ENCODE peak calls at places on chromosomes 2 and 18, in four cellular contexts. A is transverse colon, E is IMR-90, T is fibroblast of lung. S is an unnamed sample.

GRCh38 chr2:59196511-59196910 is 955.4 kb upstream of the FANCL start:
- DNase-seq in A (no peak), E (peak; percentile 15), T (peak; percentile 43), S (no peak)

GRCh38 chr2:239369631-239370161 is 31.1 kb downstream of the HDAC4 start:
- DNase-seq in A (peak; percentile 46), E (no peak), T (no peak), S (no peak)

GRCh38 chr2:127841466-127842178 is 16.3 kb downstream of the POLR2D start:
- DNase-seq in A (no peak), E (no peak), T (no peak), S (no peak)

GRCh38 chr2:175690113-175690716 is 311.9 kb downstream of the LNPK start:
- DNase-seq in A (peak; percentile 24), E (peak; percentile 78), T (peak; percentile 83), S (peak; percentile 18)

GRCh38 chr18:55790296-55790695 is 202.3 kb upstream of the TCF4 start:
- DNase-seq in A (no peak), E (peak; percentile 90), T (peak; percentile 46), S (peak; percentile 59)

GRCh38 chr18:62842898-62843297 is 127.6 kb downstream of the PHLPP1 start:
- DNase-seq in A (no peak), E (no peak), T (no peak), S (no peak)

GRCh38 chr2:190714958-190715357 is 66.1 kb downstream of the NAB1 start:
- DNase-seq in A (no peak), E (peak; percentile 36), T (no peak), S (peak; percentile 24)

GRCh38 chr2:75055307-75055819 is 96.9 kb downstream of the POLE4 start:
- DNase-seq in A (no peak), E (no peak), T (no peak), S (no peak)

GRCh38 chr2:20575935-20576597 is 74.8 kb downstream of the HS1BP3 start:
- DNase-seq in A (no peak), E (no peak), T (no peak), S (no peak)

GRCh38 chr2:24365051-24365450 is 4.7 kb upstream of the ITSN2 start:
- DNase-seq in A (peak; percentile 86), E (no peak), T (no peak), S (no peak)

GRCh38 chr18:75220786-75221355 is 10.3 kb downstream of the TSHZ1 start:
- DNase-seq in A (no peak), E (no peak), T (no peak), S (no peak)

GRCh38 chr2:190088917-190089316 is 26.4 kb upstream of the MSTN start:
- DNase-seq in A (peak; percentile 56), E (peak; percentile 71), T (peak; percentile 81), S (peak; percentile 51)

GRCh38 chr2:98063289-98063688 is 23.7 kb upstream of the VWA3B start:
- DNase-seq in A (no peak), E (no peak), T (no peak), S (no peak)

GRCh38 chr18:65748321-65748720 is 2.5 kb upstream of the CDH7 start:
- DNase-seq in A (no peak), E (no peak), T (no peak), S (no peak)

GRCh38 chr2:77552956-77553355 is 30.8 kb upstream of the LRRTM4 start:
- DNase-seq in A (no peak), E (no peak), T (no peak), S (no peak)

GRCh38 chr2:120750488-120751210 is 15.0 kb downstream of the GLI2 start:
- DNase-seq in A (no peak), E (peak; percentile 21), T (no peak), S (no peak)

GRCh38 chr2:238820909-238821308 is 27.0 kb upstream of the TWIST2 start:
- DNase-seq in A (no peak), E (peak; percentile 22), T (no peak), S (no peak)

GRCh38 chr2:132915812-132916211 is 245.8 kb upstream of the LYPD1 start:
- DNase-seq in A (no peak), E (no peak), T (no peak), S (no peak)

GRCh38 chr2:222299926-222300724 is 1.3 kb upstream of the PAX3 start:
- DNase-seq in A (no peak), E (no peak), T (no peak), S (no peak)

GRCh38 chr2:37457401-37457901 is 113.0 kb downstream of the QPCT start:
- DNase-seq in A (no peak), E (peak; percentile 78), T (peak; percentile 45), S (no peak)

GRCh38 chr2:221212105-221212504 is 360.0 kb downstream of the EPHA4 start:
- DNase-seq in A (no peak), E (no peak), T (no peak), S (no peak)

GRCh38 chr2:20672191-20672951 is 5.4 kb downstream of the GDF7 start:
- DNase-seq in A (no peak), E (no peak), T (no peak), S (no peak)

GRCh38 chr2:168787782-168788376 is 14.6 kb upstream of the NOSTRIN start:
- DNase-seq in A (no peak), E (no peak), T (no peak), S (no peak)

GRCh38 chr18:49893036-49893435 is 79.7 kb upstream of the ACAA2 start:
- DNase-seq in A (no peak), E (no peak), T (no peak), S (no peak)

GRCh38 chr2:148978736-148979135 is 59.8 kb upstream of the LYPD6B start:
- DNase-seq in A (no peak), E (no peak), T (peak; percentile 55), S (no peak)

GRCh38 chr18:76619342-76620315 is 124.6 kb upstream of the ZNF516 start:
- DNase-seq in A (peak; percentile 27), E (peak; percentile 58), T (peak; percentile 76), S (peak; percentile 36)

GRCh38 chr18:77102246-77103040 is 30.1 kb downstream of the MBP start:
- DNase-seq in A (no peak), E (peak; percentile 93), T (peak; percentile 92), S (no peak)

GRCh38 chr2:171880774-171881173 is 13.3 kb downstream of the SLC25A12 start:
- DNase-seq in A (no peak), E (no peak), T (no peak), S (no peak)

GRCh38 chr2:144996225-144996795 is 476.4 kb upstream of the ZEB2 start:
- DNase-seq in A (no peak), E (peak; percentile 70), T (peak; percentile 59), S (peak; percentile 19)

GRCh38 chr18:27785815-27786537 is 391.0 kb downstream of the CDH2 start:
- DNase-seq in A (no peak), E (no peak), T (no peak), S (no peak)

GRCh38 chr2:48902521-48902920 is 147.0 kb upstream of the LHCGR start:
- DNase-seq in A (no peak), E (no peak), T (no peak), S (no peak)

GRCh38 chr2:42801388-42801787 is 9.0 kb upstream of the HAAO start:
- DNase-seq in A (no peak), E (peak; percentile 9), T (no peak), S (no peak)

GRCh38 chr2:147989809-147990403 is 30.6 kb downstream of the ORC4 start:
- DNase-seq in A (no peak), E (peak; percentile 72), T (peak; percentile 80), S (peak; percentile 67)

GRCh38 chr2:232386740-232387450 is 8.3 kb downstream of the ALPP start:
- DNase-seq in A (no peak), E (no peak), T (no peak), S (no peak)

GRCh38 chr18:50560681-50561629 is 1.1 kb downstream of the MAPK4 start:
- DNase-seq in A (no peak), E (no peak), T (no peak), S (no peak)

GRCh38 chr2:171086352-171087290 is 74.1 kb downstream of the TLK1 start:
- DNase-seq in A (peak; percentile 57), E (peak; percentile 68), T (peak; percentile 73), S (peak; percentile 6)

GRCh38 chr2:109260116-109260855 is 131.3 kb downstream of the SH3RF3 start:
- DNase-seq in A (no peak), E (no peak), T (no peak), S (no peak)

GRCh38 chr2:210477496-210477895 is 937 bp upstream of the LANCL1 start:
- DNase-seq in A (no peak), E (peak; percentile 64), T (peak; percentile 72), S (peak; percentile 34)

GRCh38 chr2:25453199-25453903 is 111.6 kb upstream of the DNMT3A start:
- DNase-seq in A (no peak), E (peak; percentile 10), T (no peak), S (no peak)

GRCh38 chr2:60808330-60808801 is 52.3 kb downstream of the PAPOLG start:
- DNase-seq in A (no peak), E (no peak), T (no peak), S (no peak)

GRCh38 chr2:218401834-218402370 is 2.2 kb downstream of the CTDSP1 start:
- DNase-seq in A (no peak), E (no peak), T (no peak), S (no peak)

GRCh38 chr2:218402491-218402901 is 2.8 kb downstream of the CTDSP1 start:
- DNase-seq in A (no peak), E (no peak), T (no peak), S (no peak)

GRCh38 chr2:218404351-218405145 is 4.9 kb downstream of the CTDSP1 start:
- DNase-seq in A (no peak), E (no peak), T (no peak), S (no peak)

GRCh38 chr2:218403810-218404209 is 4.1 kb downstream of the CTDSP1 start:
- DNase-seq in A (no peak), E (no peak), T (no peak), S (no peak)

GRCh38 chr2:218402911-218403411 is 3.3 kb downstream of the CTDSP1 start:
- DNase-seq in A (no peak), E (no peak), T (no peak), S (no peak)
- H3K27ac ChIP-seq in A (no peak overlapping the region), E (no peak overlapping the region), T (no peak overlapping the region), S (peak overlapping the region; percentile 99)

DNA sequence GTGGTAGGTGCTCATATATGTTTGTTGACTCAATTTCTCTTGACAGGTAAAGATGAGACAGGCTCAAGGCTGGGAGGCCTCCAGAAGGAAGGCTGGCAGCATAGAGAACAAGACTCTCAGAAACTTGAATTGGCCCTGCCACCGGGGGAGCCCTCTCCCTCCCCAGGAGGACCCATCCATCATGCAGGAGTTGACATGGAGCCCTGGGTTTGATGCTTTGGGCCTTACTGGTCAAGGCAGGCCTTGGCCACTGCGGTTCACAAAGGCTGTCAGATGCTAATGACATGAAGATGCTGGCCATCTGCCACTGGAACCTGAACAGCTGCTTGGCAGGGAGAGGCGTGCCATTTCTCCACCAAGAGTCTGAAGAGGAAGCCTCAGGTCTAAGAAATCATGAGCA is 193.6 kb downstream of the MTCL1 start:
- DNase-seq in A (no peak), E (no peak), T (no peak), S (no peak)
- TF ChIP-seq CTCF in A (no peak), E (no peak), T (no peak), S (no peak)

GRCh38 chr2:177313162-177313781 is 48.7 kb upstream of the NFE2L2 start:
- DNase-seq in A (no peak), E (no peak), T (no peak), S (no peak)

GRCh38 chr2:177315303-177315887 is 50.9 kb upstream of the NFE2L2 start:
- DNase-seq in A (no peak), E (no peak), T (peak; percentile 46), S (no peak)

GRCh38 chr2:177316756-177317155 is 52.2 kb upstream of the NFE2L2 start:
- DNase-seq in A (no peak), E (no peak), T (no peak), S (no peak)

GRCh38 chr2:177314194-177314593 is 49.7 kb upstream of the NFE2L2 start:
- DNase-seq in A (no peak), E (peak; percentile 95), T (peak; percentile 98), S (peak; percentile 31)

GRCh38 chr2:177314722-177315264 is 50.3 kb upstream of the NFE2L2 start:
- DNase-seq in A (no peak), E (no peak), T (no peak), S (no peak)
- H3K27ac ChIP-seq in A (no peak overlapping the region), E (peak overlapping the region; percentile 74), T (no peak overlapping the region), S (peak overlapping the region; percentile 50)

GRCh38 chr2:236576053-236576452 is 6.4 kb downstream of the ACKR3 start:
- DNase-seq in A (no peak), E (no peak), T (no peak), S (no peak)
- TF ChIP-seq CTCF in A (no peak), E (no peak), T (no peak), S (no peak)

S was measured in RWPE1.